ENCODE peak calls at places on chromosomes 5 and 9, in ten cellular contexts. U, W, E, J, Q, N, L, X, C and F are unnamed samples.

GRCh38 chr5:103908327-103909099 is 345.9 kb upstream of the NUDT12 start:
- DNase-seq in U (peak), W (no peak), E (no peak), J (no peak), Q (no peak), N (no peak), L (no peak), X (no peak), C (no peak), F (peak)

GRCh38 chr5:139663752-139664151 is 15.6 kb downstream of the CXXC5 start:
- DNase-seq in U (no peak), W (no peak), E (no peak), J (no peak), Q (no peak), N (no peak), L (no peak), X (no peak), C (no peak), F (no peak)

GRCh38 chr9:128034821-128035764 is 32.0 kb downstream of the NAIF1 start:
- DNase-seq in U (peak), W (peak), E (peak), J (peak), Q (peak), N (peak), L (peak), X (peak), C (peak), F (peak)

GRCh38 chr9:125646222-125647100 is 60.5 kb downstream of the MAPKAP1 start:
- DNase-seq in U (no peak), W (no peak), E (no peak), J (no peak), Q (no peak), N (no peak), L (no peak), X (no peak), C (no peak), F (no peak)

GRCh38 chr9:16268037-16269010 is 602.1 kb downstream of the BNC2 start:
- DNase-seq in U (peak), W (no peak), E (peak), J (no peak), Q (no peak), N (no peak), L (no peak), X (no peak), C (no peak), F (no peak)

GRCh38 chr5:68015933-68016332 is 199.6 kb upstream of the PIK3R1 start:
- DNase-seq in U (no peak), W (no peak), E (no peak), J (no peak), Q (no peak), N (no peak), L (no peak), X (no peak), C (no peak), F (no peak)

GRCh38 chr9:130263601-130264413 is 1.8 kb upstream of the HMCN2 start:
- DNase-seq in U (peak), W (no peak), E (no peak), J (no peak), Q (peak), N (no peak), L (no peak), X (no peak), C (no peak), F (no peak)

GRCh38 chr9:93673844-93674334 is 97.5 kb downstream of the PHF2 start:
- DNase-seq in U (no peak), W (no peak), E (no peak), J (no peak), Q (no peak), N (no peak), L (no peak), X (peak), C (no peak), F (no peak)

GRCh38 chr5:150180241-150181027 is 9.4 kb upstream of the SLC6A7 start:
- DNase-seq in U (peak), W (no peak), E (peak), J (no peak), Q (no peak), N (peak), L (no peak), X (peak), C (no peak), F (no peak)

GRCh38 chr5:19885040-19885824 is 102.8 kb downstream of the CDH18 start:
- DNase-seq in U (no peak), W (no peak), E (no peak), J (no peak), Q (no peak), N (no peak), L (no peak), X (no peak), C (no peak), F (no peak)

GRCh38 chr9:121839726-121840500 is 188.5 kb downstream of the DAB2IP start:
- DNase-seq in U (no peak), W (no peak), E (no peak), J (no peak), Q (no peak), N (no peak), L (no peak), X (no peak), C (no peak), F (no peak)

GRCh38 chr5:143030349-143030748 is 260.2 kb downstream of the ARHGAP26 start:
- DNase-seq in U (no peak), W (no peak), E (no peak), J (no peak), Q (no peak), N (no peak), L (no peak), X (no peak), C (no peak), F (no peak)

GRCh38 chr5:120463991-120464626 is at the start of gene PRR16:
- DNase-seq in U (peak), W (no peak), E (peak), J (no peak), Q (peak), N (peak), L (no peak), X (peak), C (no peak), F (peak)

GRCh38 chr9:88824711-88825110 is 166.6 kb upstream of the S1PR3 start:
- DNase-seq in U (no peak), W (no peak), E (peak), J (no peak), Q (no peak), N (no peak), L (no peak), X (no peak), C (no peak), F (no peak)

GRCh38 chr5:178293815-178294214 is 61.2 kb upstream of the PHYKPL start:
- DNase-seq in U (no peak), W (no peak), E (no peak), J (no peak), Q (no peak), N (no peak), L (no peak), X (no peak), C (no peak), F (no peak)

GRCh38 chr9:81490605-81491331 is 198.6 kb downstream of the TLE1 start:
- DNase-seq in U (peak), W (no peak), E (peak), J (no peak), Q (peak), N (no peak), L (no peak), X (no peak), C (no peak), F (no peak)

GRCh38 chr9:1768561-1768960 is 246.6 kb upstream of the SMARCA2 start:
- DNase-seq in U (no peak), W (no peak), E (no peak), J (no peak), Q (no peak), N (no peak), L (no peak), X (no peak), C (no peak), F (no peak)

GRCh38 chr9:133478851-133479711 is at the start of gene SLC2A6:
- DNase-seq in U (peak), W (peak), E (peak), J (peak), Q (peak), N (peak), L (peak), X (peak), C (no peak), F (peak)

GRCh38 chr5:36985387-36985786 is 108.8 kb downstream of the NIPBL start:
- DNase-seq in U (no peak), W (no peak), E (no peak), J (no peak), Q (no peak), N (no peak), L (no peak), X (no peak), C (no peak), F (no peak)

GRCh38 chr9:129079829-129080228 is 1.1 kb upstream of the DOLPP1 start:
- DNase-seq in U (no peak), W (no peak), E (no peak), J (no peak), Q (no peak), N (no peak), L (no peak), X (no peak), C (no peak), F (no peak)

GRCh38 chr5:137022043-137022442 is 477.1 kb downstream of the SPOCK1 start:
- DNase-seq in U (peak), W (no peak), E (peak), J (no peak), Q (no peak), N (no peak), L (no peak), X (peak), C (no peak), F (no peak)

GRCh38 chr5:13972029-13972428 is 27.5 kb upstream of the DNAH5 start:
- DNase-seq in U (no peak), W (no peak), E (no peak), J (no peak), Q (no peak), N (no peak), L (no peak), X (no peak), C (no peak), F (no peak)

GRCh38 chr9:3916984-3917383 is 382.9 kb downstream of the GLIS3 start:
- DNase-seq in U (no peak), W (peak), E (peak), J (no peak), Q (no peak), N (no peak), L (no peak), X (no peak), C (no peak), F (no peak)

GRCh38 chr5:113489299-113489698 is 1.0 kb upstream of the MCC start:
- DNase-seq in U (peak), W (peak), E (peak), J (no peak), Q (peak), N (no peak), L (peak), X (no peak), C (no peak), F (no peak)

GRCh38 chr9:20499013-20499412 is 123.3 kb downstream of the MLLT3 start:
- DNase-seq in U (no peak), W (no peak), E (no peak), J (no peak), Q (no peak), N (no peak), L (no peak), X (no peak), C (no peak), F (no peak)

GRCh38 chr9:35687972-35688557 is 1.7 kb downstream of the TPM2 start:
- DNase-seq in U (peak), W (no peak), E (no peak), J (no peak), Q (no peak), N (no peak), L (no peak), X (peak), C (no peak), F (no peak)

GRCh38 chr5:100877277-100877676 is 25.8 kb downstream of the ST8SIA4 start:
- DNase-seq in U (no peak), W (no peak), E (peak), J (no peak), Q (no peak), N (no peak), L (no peak), X (no peak), C (peak), F (no peak)

GRCh38 chr9:14389622-14390021 is 75.7 kb upstream of the NFIB start:
- DNase-seq in U (no peak), W (no peak), E (no peak), J (no peak), Q (no peak), N (no peak), L (no peak), X (no peak), C (no peak), F (no peak)

GRCh38 chr5:10775646-10776045 is 14.6 kb upstream of the DAP start:
- DNase-seq in U (no peak), W (no peak), E (no peak), J (no peak), Q (no peak), N (no peak), L (no peak), X (no peak), C (no peak), F (no peak)